ENCODE peak calls at places on chromosomes 16 and 17, in nine cellular contexts. F is mammary epithelial cell; J is breast epithelium; K is Peyer's patch; U is CD8-positive, alpha-beta memory T cell; B is BE2C; V is left lung; L is stomach; H is GM23248. N is an unnamed sample.

GRCh38 chr17:2542456-2542855 is 30.8 kb upstream of the METTL16 start:
- DNase-seq in F (no peak), J (no peak), K (no peak), U (no peak), B (no peak), V (no peak), L (no peak), H (no peak), N (no peak)

GRCh38 chr17:45334701-45335677 is 18.2 kb upstream of the MAP3K14 start:
- DNase-seq in F (no peak), J (peak; percentile 36), K (no peak), U (no peak), B (no peak), V (no peak), L (no peak), H (no peak), N (no peak)

GRCh38 chr17:61253937-61254677 is 145.5 kb upstream of the TBX2 start:
- DNase-seq in F (no peak), J (no peak), K (no peak), U (no peak), B (no peak), V (no peak), L (no peak), H (no peak), N (no peak)

GRCh38 chr17:3916013-3916696 is at the start of gene P2RX1:
- DNase-seq in F (no peak), J (no peak), K (peak; percentile 72), U (peak; percentile 35), B (no peak), V (peak; percentile 86), L (peak; percentile 60), H (no peak), N (peak; percentile 76)

GRCh38 chr16:72367841-72368240 is 195.9 kb upstream of the PMFBP1 start:
- DNase-seq in F (no peak), J (no peak), K (no peak), U (no peak), B (no peak), V (no peak), L (no peak), H (peak; percentile 32), N (no peak)

GRCh38 chr17:69141802-69142472 is at the start of gene ABCA6:
- DNase-seq in F (peak; percentile 20), J (no peak), K (no peak), U (no peak), B (no peak), V (no peak), L (no peak), H (peak; percentile 70), N (no peak)

GRCh38 chr16:24511174-24511573 is 28.2 kb upstream of the RBBP6 start:
- DNase-seq in F (no peak), J (no peak), K (no peak), U (no peak), B (no peak), V (no peak), L (no peak), H (no peak), N (no peak)

GRCh38 chr16:89035698-89036570 is 57.7 kb upstream of the ACSF3 start:
- DNase-seq in F (no peak), J (no peak), K (no peak), U (no peak), B (peak; percentile 2), V (peak; percentile 55), L (no peak), H (no peak), N (peak; percentile 25)

GRCh38 chr17:12637015-12637414 is 28.7 kb upstream of the MYOCD start:
- DNase-seq in F (peak; percentile 6), J (no peak), K (no peak), U (no peak), B (no peak), V (no peak), L (no peak), H (peak; percentile 88), N (no peak)

GRCh38 chr16:81520151-81520470 is 75.5 kb downstream of the CMIP start:
- DNase-seq in F (no peak), J (no peak), K (no peak), U (no peak), B (no peak), V (no peak), L (no peak), H (no peak), N (peak; percentile 32)

GRCh38 chr16:67959520-67959919 is 8.9 kb downstream of the SLC12A4 start:
- DNase-seq in F (no peak), J (no peak), K (no peak), U (no peak), B (no peak), V (no peak), L (no peak), H (peak; percentile 90), N (no peak)

GRCh38 chr16:1715220-1715619 is 9.2 kb downstream of the MAPK8IP3 start:
- DNase-seq in F (no peak), J (no peak), K (no peak), U (no peak), B (no peak), V (peak; percentile 39), L (no peak), H (no peak), N (no peak)

DNA sequence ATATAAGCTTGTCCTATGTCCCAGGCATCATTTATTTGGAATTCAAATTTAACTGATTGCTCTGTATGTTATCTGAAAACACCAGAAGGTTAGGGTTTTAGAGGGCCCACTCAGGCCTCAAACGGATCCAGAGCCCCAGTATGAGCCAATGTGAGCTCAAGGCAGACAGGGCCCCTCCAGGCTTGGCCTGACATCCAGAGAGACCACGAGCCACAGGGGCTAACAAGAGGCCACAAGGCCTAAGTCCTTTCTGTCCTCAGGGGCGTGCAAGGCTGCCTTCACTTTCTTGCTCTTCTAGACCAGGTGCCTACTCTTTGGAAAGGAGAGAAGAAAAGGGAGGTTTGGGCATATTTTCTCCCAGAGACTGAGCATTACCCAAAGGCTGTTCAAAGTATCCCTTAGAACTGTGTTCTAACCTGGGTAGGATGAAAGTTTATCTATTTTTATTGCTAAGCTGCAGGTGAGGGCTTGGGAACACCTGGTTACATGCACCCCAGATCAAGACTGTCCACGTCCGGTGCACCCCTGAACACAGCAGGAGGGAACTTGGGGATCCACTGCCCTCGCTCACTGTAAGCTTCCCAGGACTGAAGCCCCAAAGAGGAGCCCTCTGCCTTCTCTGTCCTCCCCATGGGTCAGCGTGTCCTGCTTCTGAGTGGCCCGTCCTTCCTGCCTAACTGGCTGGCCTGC is 1.5 kb upstream of the ENGASE start:
- DNase-seq in F (no peak), J (no peak), K (no peak), U (no peak), B (no peak), V (no peak), L (no peak), H (no peak), N (peak; percentile 30)
- H3K4me3 ChIP-seq in F (no peak overlapping the region), J (no peak overlapping the region), K (no peak overlapping the region), U (no peak overlapping the region), B (no peak overlapping the region), V (no peak overlapping the region), L (no peak overlapping the region), H (no peak overlapping the region), N (no peak overlapping the region)

DNA sequence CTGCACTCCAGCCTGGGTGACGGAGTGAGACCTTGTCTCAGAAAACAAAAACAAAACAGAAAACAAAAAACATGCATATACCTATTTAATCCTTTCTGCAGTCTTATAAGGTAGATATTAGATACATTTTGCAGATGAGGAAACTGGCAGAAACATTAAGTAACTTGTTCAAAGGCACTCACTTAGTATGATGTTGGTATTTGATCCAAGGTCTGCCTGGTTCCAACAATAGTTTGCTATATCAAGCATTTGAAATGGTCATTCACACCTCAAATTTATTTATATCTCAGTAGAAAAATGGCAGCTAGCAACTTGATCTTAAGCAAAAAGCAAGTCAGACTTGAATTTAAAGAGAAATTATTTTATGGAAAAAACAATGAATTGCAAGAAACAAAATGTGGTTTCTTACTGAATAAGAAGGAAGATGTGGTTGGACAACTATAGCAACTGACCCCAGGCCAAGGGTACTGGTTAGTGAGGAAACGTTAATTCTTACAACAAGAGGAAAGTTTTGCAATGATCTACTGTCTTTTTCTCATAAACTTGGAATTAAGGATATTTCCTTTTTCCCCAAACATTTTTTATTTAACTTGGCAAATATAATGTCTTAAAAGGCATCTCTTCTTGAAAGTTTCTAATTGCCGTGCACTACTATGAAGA is 19.7 kb downstream of the DHRS7B start:
- DNase-seq in F (no peak), J (no peak), K (no peak), U (no peak), B (no peak), V (no peak), L (no peak), H (no peak), N (no peak)
- H3K9me3 ChIP-seq in F (no peaks in the 10 kb centered on the region), J (no peaks in the 10 kb centered on the region), K (no peaks in the 10 kb centered on the region), U (no peaks in the 10 kb centered on the region), B (no peaks in the 10 kb centered on the region), V (no peaks in the 10 kb centered on the region), L (no peaks in the 10 kb centered on the region), H (no peaks in the 10 kb centered on the region), N (no peaks in the 10 kb centered on the region)

GRCh38 chr17:78883090-78883532 is 19.9 kb downstream of the CEP295NL start:
- DNase-seq in F (no peak), J (peak; percentile 55), K (no peak), U (no peak), B (peak; percentile 84), V (peak; percentile 93), L (peak; percentile 69), H (peak; percentile 95), N (peak; percentile 85)
- H3K4me1 ChIP-seq in F (peaks cover 26% of the 10 kb centered on the region), J (peaks cover 19% of the 10 kb centered on the region), K (peaks cover 6% of the 10 kb centered on the region), U (peaks cover 22% of the 10 kb centered on the region), B (peaks cover 26% of the 10 kb centered on the region), V (peaks cover 92% of the 10 kb centered on the region), L (peaks cover 86% of the 10 kb centered on the region), H (peaks cover 52% of the 10 kb centered on the region), N (peaks cover 59% of the 10 kb centered on the region)

GRCh38 chr17:65053354-65053881 is 3.1 kb downstream of the GNA13 start:
- DNase-seq in F (no peak), J (no peak), K (no peak), U (no peak), B (no peak), V (no peak), L (no peak), H (no peak), N (no peak)

GRCh38 chr17:65055280-65055707 is 1.2 kb downstream of the GNA13 start:
- DNase-seq in F (no peak), J (no peak), K (peak; percentile 38), U (no peak), B (no peak), V (no peak), L (no peak), H (no peak), N (no peak)

GRCh38 chr17:65052585-65052984 is 4.0 kb downstream of the GNA13 start:
- DNase-seq in F (no peak), J (no peak), K (no peak), U (no peak), B (no peak), V (no peak), L (no peak), H (no peak), N (no peak)

GRCh38 chr17:65055708-65056638 is 567 bp downstream of the GNA13 start:
- DNase-seq in F (peak; percentile 47), J (peak; percentile 68), K (peak; percentile 68), U (peak; percentile 37), B (peak; percentile 40), V (peak; percentile 90), L (peak; percentile 55), H (peak; percentile 74), N (peak; percentile 80)

DNA sequence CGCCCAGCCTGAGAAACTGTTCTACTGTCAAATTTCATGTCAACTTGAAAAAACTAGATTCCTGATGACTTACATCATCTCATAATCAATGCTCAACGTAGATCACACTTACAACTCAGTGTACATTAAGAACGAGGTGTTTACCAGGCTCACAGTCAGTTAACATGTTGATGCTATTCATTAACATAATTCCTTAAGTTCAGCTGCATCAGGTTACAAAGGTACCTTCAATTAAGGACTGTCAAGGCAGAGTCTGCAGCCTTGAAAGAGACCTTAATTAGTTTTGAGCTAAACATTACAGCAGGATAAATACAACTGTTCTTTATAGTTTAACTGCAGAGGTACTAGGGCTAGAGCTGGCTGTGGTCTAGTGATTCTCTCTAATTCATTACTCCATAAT is 1.9 kb downstream of the GNA13 start:
- DNase-seq in F (no peak), J (no peak), K (no peak), U (no peak), B (no peak), V (no peak), L (no peak), H (peak; percentile 33), N (no peak)
- H3K4me3 ChIP-seq in F (peak overlapping the region; percentile 64), J (peak overlapping the region; percentile 94), K (peak overlapping the region; percentile 98), U (peak overlapping the region; percentile 28), B (peak overlapping the region; percentile 97), V (peak overlapping the region; percentile 72), L (peak overlapping the region; percentile 92), H (peak overlapping the region; percentile 95), N (peak overlapping the region; percentile 84)

N was measured in lower lobe of right lung.